ENCODE peak calls at places on chromosomes 6 and 20, in five cellular contexts. X is mesenchymal stem cell, C is mammary epithelial cell, W is PC-3, E is HCT116. M is an unnamed sample.

GRCh38 chr6:156774872-156775405 is 2.2 kb upstream of the ARID1B start:
- DNase-seq in X (no peak), W (no peak), E (no peak), C (no peak), M (peak)

GRCh38 chr6:5726976-5727718 is 279.6 kb downstream of the NRN1 start:
- DNase-seq in X (peak), E (no peak), C (no peak), W (no peak), M (no peak)

GRCh38 chr20:51156041-51156795 is 133.3 kb upstream of the KCNG1 start:
- DNase-seq in E (no peak), W (no peak), C (no peak), X (peak), M (no peak)

GRCh38 chr6:54801669-54802068 is 44.9 kb upstream of the FAM83B start:
- DNase-seq in X (peak), W (peak), E (peak), C (peak), M (peak)

GRCh38 chr6:153790048-153790447 is 249.0 kb upstream of the OPRM1 start:
- DNase-seq in E (peak), C (peak), X (peak), W (peak), M (no peak)

GRCh38 chr20:30812739-30813411 is 444.6 kb upstream of the DEFB115 start:
- DNase-seq in X (no peak), E (no peak), C (no peak), W (no peak), M (no peak)

GRCh38 chr6:71460933-71461332 is 172.3 kb downstream of the OGFRL1 start:
- DNase-seq in X (peak), C (peak), W (peak), E (no peak), M (no peak)

GRCh38 chr6:130760006-130760405 is 67.2 kb upstream of the SMLR1 start:
- DNase-seq in E (peak), X (peak), W (peak), C (peak), M (peak)

GRCh38 chr6:113450061-113450465 is 407.1 kb upstream of the MARCKS start:
- DNase-seq in C (no peak), X (peak), W (no peak), E (no peak), M (no peak)

GRCh38 chr6:29611426-29611825 is 21.6 kb downstream of the GABBR1 start:
- DNase-seq in C (no peak), X (no peak), W (no peak), E (no peak), M (no peak)

GRCh38 chr6:125066964-125067363 is 86.6 kb upstream of the TPD52L1 start:
- DNase-seq in E (peak), X (peak), C (peak), W (peak), M (no peak)

GRCh38 chr20:32969356-32970114 is 34.7 kb downstream of the SUN5 start:
- DNase-seq in E (no peak), C (no peak), W (no peak), X (no peak), M (no peak)

GRCh38 chr20:35490736-35491181 is 35.4 kb downstream of the CEP250 start:
- DNase-seq in C (no peak), X (no peak), W (no peak), E (no peak), M (no peak)

GRCh38 chr20:49890651-49891361 is 24.5 kb downstream of the SPATA2 start:
- DNase-seq in X (no peak), E (no peak), C (no peak), W (no peak), M (peak)

GRCh38 chr6:25053875-25054371 is 118.2 kb upstream of the RIPOR2 start:
- DNase-seq in W (peak), X (peak), C (peak), E (no peak), M (peak)

GRCh38 chr6:3868544-3868943 is 19.4 kb downstream of the FAM50B start:
- DNase-seq in W (no peak), X (no peak), E (no peak), C (no peak), M (no peak)

GRCh38 chr6:149082320-149082719 is 235.2 kb upstream of the TAB2 start:
- DNase-seq in X (peak), W (peak), E (peak), C (peak), M (peak)

GRCh38 chr6:2168480-2168879 is 76.9 kb downstream of the GMDS start:
- DNase-seq in W (no peak), E (no peak), X (peak), C (no peak), M (no peak)

GRCh38 chr6:20740727-20741126 is 206.5 kb downstream of the CDKAL1 start:
- DNase-seq in X (no peak), C (no peak), E (no peak), W (no peak), M (no peak)

GRCh38 chr6:5763871-5764270 is 242.9 kb downstream of the NRN1 start:
- DNase-seq in C (no peak), W (no peak), X (no peak), E (no peak), M (no peak)

GRCh38 chr6:106442351-106442750 is 81.8 kb downstream of the CRYBG1 start:
- DNase-seq in C (no peak), W (peak), E (no peak), X (no peak), M (no peak)

GRCh38 chr20:15789083-15789482 is 784.2 kb downstream of the KIF16B start:
- DNase-seq in E (no peak), X (no peak), C (no peak), W (no peak), M (peak)

GRCh38 chr6:89353702-89354392 is 1.3 kb upstream of the UBE2J1 start:
- DNase-seq in W (no peak), E (no peak), C (no peak), X (no peak), M (no peak)

GRCh38 chr6:65984089-65984488 is 277.1 kb upstream of the EYS start:
- DNase-seq in X (no peak), W (no peak), C (no peak), E (no peak), M (no peak)

GRCh38 chr6:83708546-83708969 is 343 bp downstream of the SNAP91 start:
- DNase-seq in W (no peak), C (no peak), X (peak), E (no peak), M (peak)

GRCh38 chr20:19212524-19213502 is at the start of gene SLC24A3:
- DNase-seq in X (peak), W (peak), C (peak), E (no peak), M (no peak)

GRCh38 chr6:33023536-33023935 is 14.1 kb upstream of the HLA-DOA start:
- DNase-seq in C (no peak), W (no peak), E (no peak), X (no peak), M (no peak)

GRCh38 chr6:166766769-166767168 is 139.7 kb upstream of the RPS6KA2 start:
- DNase-seq in C (no peak), X (no peak), E (no peak), W (no peak), M (no peak)

GRCh38 chr6:116008470-116009229 is 52.0 kb downstream of the FRK start:
- DNase-seq in W (peak), X (peak), C (peak), E (peak), M (peak)

GRCh38 chr6:131199568-131200272 is 64.5 kb downstream of the AKAP7 start:
- DNase-seq in W (peak), C (peak), E (peak), X (peak), M (peak)

GRCh38 chr6:167415441-167415961 is 90.6 kb downstream of the TTLL2 start:
- DNase-seq in X (no peak), W (no peak), E (no peak), C (no peak), M (no peak)

GRCh38 chr20:6613280-6613861 is 154.1 kb upstream of the BMP2 start:
- DNase-seq in E (no peak), C (peak), W (peak), X (no peak), M (no peak)

GRCh38 chr6:51396583-51396982 is 577.9 kb downstream of the TFAP2B start:
- DNase-seq in C (no peak), X (no peak), E (no peak), W (no peak), M (no peak)

GRCh38 chr6:28474441-28475219 is 31.3 kb upstream of the ZSCAN23 start:
- DNase-seq in E (peak), W (peak), C (peak), X (peak), M (peak)

DNA sequence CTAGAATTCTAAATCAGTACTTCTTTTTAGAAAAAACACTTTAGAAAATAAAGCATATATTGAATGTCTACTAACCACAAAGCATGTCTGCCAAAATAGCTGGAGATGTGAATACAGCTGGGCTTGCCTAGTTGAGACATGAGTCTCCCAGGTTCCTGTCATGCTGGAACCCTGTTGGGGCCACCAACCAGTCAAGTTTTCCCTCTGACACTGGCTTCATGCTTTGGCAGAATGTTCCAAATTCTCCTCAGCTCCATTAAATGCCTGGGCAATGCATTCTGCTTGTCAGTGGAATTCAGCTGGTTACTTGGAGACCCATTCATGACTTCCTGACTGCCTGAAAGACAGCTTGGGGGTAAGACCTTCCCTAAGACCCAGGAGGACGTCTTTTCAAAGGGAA is 87.2 kb downstream of the PRND start:
- DNase-seq in W (no peak), E (no peak), C (no peak), X (no peak), M (no peak)
- H3K9ac ChIP-seq in W (no peak), E (no peak), C (no peak), X (no peak), M (no peak)

GRCh38 chr20:53003420-53003819 is 31.3 kb downstream of the TSHZ2 start:
- DNase-seq in C (no peak), W (no peak), X (no peak), E (no peak), M (no peak)
- H3K9ac ChIP-seq in C (no peak), W (no peak), X (peak), E (no peak), M (no peak)

GRCh38 chr20:57129303-57129702 is 137.1 kb downstream of the BMP7 start:
- DNase-seq in E (no peak), W (no peak), X (no peak), C (no peak), M (no peak)

GRCh38 chr20:57130160-57130772 is 136.2 kb downstream of the BMP7 start:
- DNase-seq in W (peak), C (no peak), X (no peak), E (no peak), M (no peak)

GRCh38 chr20:57131601-57132391 is 134.6 kb downstream of the BMP7 start:
- DNase-seq in C (no peak), W (no peak), E (no peak), X (no peak), M (no peak)

GRCh38 chr20:57128051-57128757 is 138.2 kb downstream of the BMP7 start:
- DNase-seq in E (no peak), W (no peak), X (no peak), C (no peak), M (no peak)

GRCh38 chr20:57131077-57131476 is 135.4 kb downstream of the BMP7 start:
- DNase-seq in C (no peak), X (no peak), W (no peak), E (no peak), M (no peak)
- H3K9ac ChIP-seq in C (no peak), X (no peak), W (no peak), E (no peak), M (no peak)

GRCh38 chr6:146805546-146806325 is 207.0 kb downstream of the ADGB start:
- DNase-seq in X (no peak), C (no peak), E (no peak), W (peak), M (no peak)

DNA sequence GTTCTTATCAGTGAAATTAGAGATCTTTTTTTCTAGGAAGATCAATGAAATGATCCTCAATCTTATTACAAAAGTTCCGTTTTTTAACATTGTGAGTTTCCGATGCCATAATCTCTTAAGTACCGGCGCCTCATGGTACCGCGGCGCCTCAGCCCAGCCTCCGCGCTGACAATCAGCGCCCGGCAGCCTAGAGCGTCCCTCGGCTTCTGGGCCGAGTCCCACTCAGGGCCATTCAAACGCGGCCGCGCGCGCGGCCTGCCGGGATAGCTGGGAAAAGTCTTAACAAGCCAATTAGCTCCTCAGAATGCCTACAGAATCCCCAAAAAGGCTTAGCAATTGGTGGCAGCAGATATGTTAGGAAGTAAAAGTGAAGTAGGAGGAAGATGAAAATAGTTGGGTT is 204.8 kb downstream of the ADGB start:
- DNase-seq in C (no peak), E (no peak), X (no peak), W (no peak), M (no peak)
- H3K9ac ChIP-seq in C (no peak), E (no peak), X (no peak), W (no peak), M (no peak)

DNA sequence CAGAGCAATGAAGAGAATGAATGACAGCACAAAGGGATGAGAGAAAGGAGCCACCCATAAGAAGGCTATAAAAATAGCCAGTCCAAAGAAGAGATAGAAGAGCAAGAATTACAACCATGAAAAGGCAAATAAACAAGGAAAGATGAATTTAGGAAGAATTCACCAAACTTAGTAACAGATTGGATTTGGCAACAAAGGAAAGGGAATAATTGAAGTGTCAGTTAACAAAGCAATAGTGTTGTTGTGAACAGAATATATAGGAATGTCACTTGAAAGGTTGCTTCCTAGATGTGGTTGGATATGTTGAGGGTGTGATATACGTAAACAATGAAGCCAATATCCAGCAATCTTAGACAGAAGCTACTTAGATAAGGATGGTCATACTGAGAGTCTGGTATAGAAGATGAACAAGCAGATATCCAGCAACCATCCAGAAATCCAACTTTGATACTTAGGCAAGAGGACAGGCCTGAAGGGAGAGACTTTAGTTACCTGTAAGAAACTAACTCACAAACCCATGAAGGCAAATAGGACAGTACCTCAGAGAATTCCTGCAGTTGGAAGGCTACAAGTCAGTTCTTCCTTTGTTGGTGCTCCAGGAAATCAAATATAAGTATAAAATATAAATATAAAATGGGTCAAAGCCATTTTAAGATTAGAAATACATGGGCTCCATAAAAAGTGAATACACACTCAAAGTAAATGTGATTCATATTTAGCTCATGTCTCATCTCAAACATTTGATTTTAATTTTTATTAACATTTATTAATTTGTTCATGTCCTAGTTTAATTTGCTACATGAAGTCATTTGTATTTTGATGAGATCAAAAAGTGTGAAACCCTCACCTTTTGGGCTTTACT is 106.5 kb downstream of the HFE start:
- DNase-seq in W (no peak), X (no peak), E (no peak), C (no peak), M (no peak)
- H3K9ac ChIP-seq in W (peak), X (peak), E (peak), C (no peak), M (no peak)

GRCh38 chr6:110528051-110528929 is 51.9 kb upstream of the SLC22A16 start:
- DNase-seq in E (peak), W (peak), X (peak), C (peak), M (peak)
- H3K9ac ChIP-seq in E (no peak), W (peak), X (peak), C (peak), M (peak)

GRCh38 chr20:45555198-45555597 is 8.0 kb upstream of the EPPIN start:
- DNase-seq in X (no peak), E (no peak), C (no peak), W (no peak), M (no peak)
- H3K9ac ChIP-seq in X (no peak), E (no peak), C (no peak), W (no peak), M (no peak)

DNA sequence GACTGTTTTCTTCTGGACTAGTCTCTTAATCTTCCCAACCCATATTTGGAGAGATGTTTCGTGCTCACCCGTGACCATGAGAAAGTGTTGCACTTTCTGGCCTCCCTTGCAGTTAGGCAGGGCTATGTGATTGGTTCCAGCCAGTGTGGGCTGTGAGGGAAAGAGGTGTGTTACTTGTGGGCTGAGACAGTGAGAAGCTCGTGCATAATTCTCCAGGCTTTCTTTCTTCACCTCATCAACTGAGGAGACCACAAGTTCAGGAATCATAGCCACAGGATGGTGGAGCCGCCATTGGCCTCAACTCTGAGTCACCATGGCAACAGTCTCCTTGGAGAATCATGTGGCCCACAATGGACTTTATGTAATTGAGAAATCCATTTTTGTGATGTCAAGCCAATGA is 57.5 kb upstream of the FUCA2 start:
- DNase-seq in E (no peak), W (no peak), C (peak), X (peak), M (no peak)
- H3K9ac ChIP-seq in E (no peak), W (no peak), C (no peak), X (peak), M (no peak)

GRCh38 chr20:63253065-63253437 is 1.2 kb downstream of the NKAIN4 start:
- DNase-seq in E (no peak), W (no peak), X (no peak), C (no peak), M (no peak)

GRCh38 chr20:63252157-63252780 is 2.0 kb downstream of the NKAIN4 start:
- DNase-seq in C (no peak), E (no peak), X (no peak), W (no peak), M (no peak)

GRCh38 chr20:63253438-63254236 is 626 bp downstream of the NKAIN4 start:
- DNase-seq in W (no peak), C (no peak), E (no peak), X (peak), M (no peak)

GRCh38 chr20:63254536-63255384 is 497 bp upstream of the NKAIN4 start:
- DNase-seq in X (no peak), E (no peak), C (no peak), W (no peak), M (no peak)

GRCh38 chr20:63254237-63254535 is at the start of gene NKAIN4:
- DNase-seq in X (no peak), E (no peak), C (no peak), W (no peak), M (no peak)
- H3K9ac ChIP-seq in X (no peak), E (no peak), C (no peak), W (no peak), M (no peak)

GRCh38 chr6:34866509-34866908 is 21.3 kb downstream of the TAF11 start:
- DNase-seq in W (no peak), X (no peak), C (no peak), E (no peak), M (no peak)

GRCh38 chr6:34864007-34864406 is 23.8 kb downstream of the TAF11 start:
- DNase-seq in W (no peak), C (no peak), X (no peak), E (no peak), M (no peak)

GRCh38 chr6:34867484-34867883 is 20.4 kb downstream of the TAF11 start:
- DNase-seq in X (no peak), C (no peak), W (peak), E (no peak), M (no peak)

GRCh38 chr6:34859951-34860350 is 27.9 kb downstream of the TAF11 start:
- DNase-seq in C (no peak), X (no peak), E (no peak), W (no peak), M (no peak)

DNA sequence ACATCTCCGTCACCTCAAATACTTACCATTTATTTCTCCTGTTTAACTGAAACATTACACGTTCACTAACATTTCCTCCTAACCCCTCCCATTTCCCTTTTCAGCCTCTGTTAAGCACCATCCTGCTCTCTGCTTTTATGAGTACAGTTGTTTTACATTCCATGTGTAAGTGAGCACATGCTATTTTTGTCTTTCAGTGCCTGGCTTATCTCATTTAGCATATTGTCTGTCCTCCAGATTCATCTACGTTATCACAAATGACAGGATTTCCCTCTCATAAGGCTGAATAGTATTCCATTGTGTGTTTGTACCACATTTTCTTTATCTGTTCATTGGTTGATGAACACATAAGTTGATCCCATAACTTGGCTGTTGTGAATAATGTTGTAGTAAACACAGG is 22.7 kb downstream of the TAF11 start:
- DNase-seq in E (no peak), C (no peak), X (peak), W (no peak), M (peak)
- H3K9ac ChIP-seq in E (no peak), C (no peak), X (no peak), W (no peak), M (peak)